ENCODE peak calls at places on chromosomes 6 and 20, in ten cellular contexts. C, M, S, A, W, T, B, V, K and L are unnamed samples.

GRCh38 chr6:141203902-141204575 is 928.7 kb upstream of the GJE1 start:
- DNase-seq in S (no peak), T (no peak), W (peak), C (no peak), M (no peak), B (peak), V (peak), A (no peak), K (no peak), L (no peak)

GRCh38 chr6:36947570-36948351 is 6.8 kb upstream of the PI16 start:
- DNase-seq in K (no peak), A (no peak), M (no peak), C (no peak), W (no peak), S (no peak), B (no peak), T (no peak), V (no peak), L (no peak)

GRCh38 chr6:137258170-137258569 is 39.0 kb upstream of the IFNGR1 start:
- DNase-seq in M (no peak), K (no peak), V (no peak), T (no peak), S (no peak), W (peak), C (no peak), A (no peak), B (no peak), L (peak)

GRCh38 chr6:90251295-90251992 is 45.2 kb downstream of the BACH2 start:
- DNase-seq in W (no peak), B (no peak), S (no peak), V (no peak), K (no peak), C (no peak), T (no peak), M (no peak), A (no peak), L (peak)

GRCh38 chr20:39271205-39271604 is 309.1 kb downstream of the DHX35 start:
- DNase-seq in V (no peak), K (peak), S (no peak), M (no peak), A (no peak), C (no peak), W (no peak), T (no peak), B (no peak), L (no peak)

GRCh38 chr6:30044630-30045029 is 16.4 kb upstream of the POLR1H start:
- DNase-seq in T (no peak), B (peak), V (no peak), W (peak), K (no peak), C (no peak), A (no peak), M (no peak), S (no peak), L (no peak)

GRCh38 chr6:136566007-136566487 is 15.8 kb upstream of the MAP7 start:
- DNase-seq in S (no peak), K (no peak), M (no peak), W (no peak), V (no peak), A (no peak), C (no peak), B (no peak), T (no peak), L (no peak)

GRCh38 chr20:60244373-60245146 is 286.3 kb downstream of the CDH26 start:
- DNase-seq in B (no peak), V (no peak), A (no peak), C (no peak), K (no peak), S (no peak), W (no peak), M (no peak), T (no peak), L (no peak)

GRCh38 chr6:43150051-43150751 is 20.9 kb upstream of the SRF start:
- DNase-seq in K (no peak), T (no peak), V (no peak), C (no peak), A (no peak), M (no peak), B (no peak), W (no peak), S (peak), L (no peak)

GRCh38 chr6:132867055-132867454 is 52.7 kb downstream of the RPS12 start:
- DNase-seq in W (no peak), B (no peak), C (no peak), V (no peak), A (no peak), S (peak), K (no peak), M (no peak), T (no peak), L (no peak)

GRCh38 chr6:115467726-115468125 is 593.0 kb downstream of the FRK start:
- DNase-seq in B (no peak), C (no peak), A (no peak), K (no peak), V (no peak), W (no peak), M (no peak), T (no peak), S (no peak), L (no peak)

GRCh38 chr20:19433371-19434316 is 221.2 kb downstream of the SLC24A3 start:
- DNase-seq in T (no peak), C (no peak), B (no peak), S (no peak), V (no peak), A (peak), M (no peak), K (no peak), W (peak), L (peak)

GRCh38 chr20:63130654-63131577 is 85.0 kb downstream of the YTHDF1 start:
- DNase-seq in S (no peak), K (peak), B (no peak), M (no peak), T (no peak), W (no peak), V (no peak), A (no peak), C (no peak), L (no peak)

GRCh38 chr6:169851641-169852503 is 100.5 kb downstream of the ERMARD start:
- DNase-seq in B (peak), T (no peak), K (peak), S (no peak), C (no peak), V (peak), M (peak), A (no peak), W (no peak), L (no peak)

GRCh38 chr6:160455484-160456213 is 107.5 kb downstream of the SLC22A3 start:
- DNase-seq in S (peak), C (no peak), V (no peak), T (peak), A (peak), W (peak), K (peak), B (peak), M (peak), L (peak)

GRCh38 chr20:49979030-49979832 is 3.5 kb upstream of the SNAI1 start:
- DNase-seq in M (peak), W (no peak), V (no peak), S (no peak), T (peak), B (peak), A (peak), C (no peak), K (peak), L (peak)

GRCh38 chr6:163349001-163349680 is 65.4 kb upstream of the QKI start:
- DNase-seq in S (no peak), B (no peak), K (no peak), C (no peak), V (no peak), M (no peak), A (no peak), W (no peak), T (no peak), L (no peak)

GRCh38 chr6:33380272-33380981 is 11.2 kb upstream of the KIFC1 start:
- DNase-seq in W (no peak), K (no peak), A (no peak), B (no peak), C (no peak), V (no peak), T (no peak), M (no peak), S (no peak), L (no peak)

GRCh38 chr6:37459981-37460800 is 27.2 kb downstream of the CMTR1 start:
- DNase-seq in S (no peak), T (no peak), K (no peak), B (no peak), C (no peak), A (no peak), V (no peak), M (no peak), W (no peak), L (no peak)

GRCh38 chr6:80676386-80676785 is 569.9 kb downstream of the BCKDHB start:
- DNase-seq in V (no peak), S (no peak), M (no peak), W (no peak), T (no peak), K (no peak), C (no peak), A (no peak), B (no peak), L (no peak)

GRCh38 chr6:15358579-15359327 is 112.9 kb downstream of the JARID2 start:
- DNase-seq in M (no peak), T (no peak), K (no peak), B (no peak), C (no peak), V (peak), A (no peak), W (no peak), S (no peak), L (no peak)

GRCh38 chr20:62953839-62954703 is 1.6 kb downstream of the SLC17A9 start:
- DNase-seq in B (peak), A (peak), M (peak), S (peak), T (peak), C (peak), W (peak), K (peak), V (no peak), L (peak)

GRCh38 chr20:2708073-2708415 is 15.5 kb downstream of the EBF4 start:
- DNase-seq in A (no peak), M (no peak), W (no peak), K (no peak), C (no peak), B (no peak), T (no peak), V (no peak), S (peak), L (no peak)

GRCh38 chr6:8539446-8539845 is 104.1 kb upstream of the SLC35B3 start:
- DNase-seq in K (no peak), W (peak), B (no peak), T (no peak), C (peak), M (no peak), S (no peak), A (no peak), V (peak), L (peak)